ENCODE peak calls at places on chromosomes 1 and 21, in six cellular contexts. H is GM10248, Y is prostate gland, G is heart left ventricle, T is RWPE1, V is body of pancreas. P is an unnamed sample.

GRCh38 chr1:83741751-83742150 is 257.2 kb downstream of the TTLL7 start:
- DNase-seq in G (no peak), H (no peak), V (no peak), Y (no peak), T (no peak), P (no peak)

GRCh38 chr1:51218570-51218969 is 17.5 kb upstream of the RNF11 start:
- DNase-seq in T (no peak), Y (no peak), V (no peak), G (no peak), H (no peak), P (no peak)

GRCh38 chr1:12556957-12557935 is 60.8 kb downstream of the DHRS3 start:
- DNase-seq in T (no peak), H (no peak), V (no peak), G (no peak), Y (no peak), P (no peak)

GRCh38 chr1:178918955-178919354 is 48.1 kb upstream of the ANGPTL1 start:
- DNase-seq in G (peak), V (peak), H (no peak), T (no peak), Y (no peak), P (no peak)

GRCh38 chr1:167517535-167518330 is 596 bp downstream of the CD247 start:
- DNase-seq in Y (no peak), T (peak), H (no peak), V (no peak), G (no peak), P (peak)

GRCh38 chr1:44512313-44512885 is 107.3 kb downstream of the RNF220 start:
- DNase-seq in H (no peak), V (no peak), T (no peak), Y (no peak), G (no peak), P (no peak)

GRCh38 chr1:204578867-204579664 is 62.9 kb downstream of the MDM4 start:
- DNase-seq in H (peak), G (peak), V (peak), T (no peak), Y (peak), P (no peak)

GRCh38 chr1:161258439-161259386 is at the start of gene PCP4L1:
- DNase-seq in T (peak), H (peak), Y (peak), V (peak), G (peak), P (peak)

GRCh38 chr1:27217401-27217800 is 17.0 kb upstream of the WDTC1 start:
- DNase-seq in H (no peak), Y (no peak), T (no peak), V (no peak), G (no peak), P (no peak)

GRCh38 chr1:196387766-196388165 is 220.5 kb downstream of the KCNT2 start:
- DNase-seq in H (no peak), V (no peak), G (no peak), T (no peak), Y (no peak), P (no peak)

GRCh38 chr1:15526021-15526489 is 593 bp upstream of the DNAJC16 start:
- DNase-seq in G (no peak), Y (peak), T (no peak), H (no peak), V (no peak), P (no peak)

GRCh38 chr1:160746870-160747500 is 7.9 kb downstream of the SLAMF7 start:
- DNase-seq in T (no peak), Y (no peak), H (no peak), G (no peak), V (no peak), P (no peak)

GRCh38 chr21:25512095-25513086 is 94.9 kb downstream of the MRPL39 start:
- DNase-seq in T (no peak), H (no peak), V (no peak), Y (no peak), G (no peak), P (no peak)

GRCh38 chr1:234600418-234601216 is 9.4 kb downstream of the IRF2BP2 start:
- DNase-seq in T (no peak), H (no peak), Y (no peak), G (no peak), V (peak), P (peak)

GRCh38 chr1:27536767-27537166 is 46.8 kb upstream of the WASF2 start:
- DNase-seq in H (no peak), V (peak), G (peak), T (no peak), Y (no peak), P (peak)

GRCh38 chr1:85480566-85480965 is 15.6 kb upstream of the DDAH1 start:
- DNase-seq in Y (no peak), V (no peak), T (no peak), G (no peak), H (no peak), P (no peak)

GRCh38 chr1:11990303-11991032 is 10.2 kb downstream of the MFN2 start:
- DNase-seq in G (peak), Y (no peak), T (peak), H (no peak), V (no peak), P (no peak)

GRCh38 chr1:184412472-184412871 is 25.6 kb downstream of the C1orf21 start:
- DNase-seq in Y (no peak), T (no peak), V (no peak), H (no peak), G (no peak), P (no peak)

GRCh38 chr1:15220825-15221431 is 26.1 kb upstream of the FHAD1 start:
- DNase-seq in Y (no peak), H (no peak), G (no peak), V (peak), T (no peak), P (no peak)

GRCh38 chr1:56285554-56286402 is 293.6 kb downstream of the PLPP3 start:
- DNase-seq in H (no peak), T (no peak), Y (no peak), V (no peak), G (no peak), P (no peak)

GRCh38 chr1:66758247-66758755 is 6.0 kb downstream of the DYNLT5 start:
- DNase-seq in T (no peak), H (peak), Y (no peak), G (no peak), V (no peak), P (no peak)

DNA sequence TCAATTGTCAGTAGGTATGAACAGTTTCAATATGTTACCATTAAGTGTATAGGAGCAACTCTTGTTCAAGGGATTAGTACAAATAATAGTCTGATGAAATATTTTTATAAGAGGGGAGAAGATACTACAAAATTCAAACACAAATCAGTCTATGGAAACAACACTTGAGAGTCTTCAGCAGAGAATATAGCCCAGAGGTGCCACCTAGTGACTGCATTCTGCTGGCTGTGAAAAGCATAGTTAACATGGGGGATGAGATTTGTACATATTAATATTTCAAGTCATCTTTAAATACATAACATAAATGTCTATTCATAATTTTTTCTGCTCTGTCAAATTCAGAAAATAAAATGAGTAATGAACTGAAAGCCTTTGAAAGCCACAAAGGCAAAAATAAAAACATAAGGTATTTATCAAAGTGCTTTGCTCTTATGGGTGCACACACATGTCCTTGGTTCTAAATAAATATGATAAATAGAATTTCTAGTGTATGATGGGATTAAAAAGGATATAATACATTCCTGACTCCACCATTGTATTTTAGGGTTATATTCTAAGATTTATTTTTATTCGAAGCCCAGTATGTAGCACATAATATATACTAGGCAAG is 440.9 kb upstream of the ZRANB2 start:
- DNase-seq in V (peak), T (peak), H (no peak), Y (peak), G (no peak), P (peak)
- TF ChIP-seq CTCF in V (peak), T (peak), H (peak), Y (no peak), G (peak), P (peak)

DNA sequence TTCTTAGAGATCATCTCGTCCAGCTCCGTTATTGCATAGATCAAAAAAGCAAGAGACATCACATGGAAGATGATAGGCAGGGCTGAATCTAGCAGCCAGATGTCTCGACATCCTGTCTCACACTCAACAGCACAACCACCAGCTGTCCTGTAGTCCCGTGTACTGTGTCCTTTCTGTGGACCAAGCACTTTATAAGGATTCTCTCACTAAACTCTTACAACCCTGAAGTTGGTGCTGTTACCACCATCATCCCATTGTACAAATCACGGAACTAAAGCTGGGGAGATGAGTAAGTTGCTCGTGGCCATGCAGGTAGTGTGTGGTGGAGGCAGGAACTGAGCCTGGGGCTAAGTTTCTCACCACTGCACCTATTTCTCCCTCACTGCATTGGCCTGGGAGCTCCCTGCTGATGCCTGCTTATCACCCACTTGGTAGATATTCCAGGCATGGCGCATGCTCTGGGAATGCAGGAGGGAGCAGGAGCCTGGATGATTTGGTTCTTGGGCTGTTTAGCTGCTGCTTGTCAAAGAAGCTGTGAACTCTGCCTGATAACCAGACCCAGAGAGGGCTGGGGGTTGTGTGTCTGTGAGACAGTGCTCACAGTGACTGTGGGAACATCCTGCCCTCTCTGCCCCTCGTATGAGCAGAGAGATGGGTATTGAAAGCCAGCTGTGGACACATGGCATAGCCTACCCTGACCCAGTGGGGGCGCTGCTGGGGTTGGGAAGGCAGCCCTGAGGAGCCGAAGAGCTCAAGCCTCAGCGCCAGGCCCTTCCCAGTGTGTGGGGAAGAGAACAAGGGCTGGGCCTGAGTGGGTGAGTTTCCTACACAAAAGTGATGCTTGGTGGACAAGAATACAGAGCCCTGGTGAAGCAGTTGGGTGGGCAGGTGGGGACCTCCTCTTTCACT is 13.6 kb downstream of the PPFIA4 start:
- DNase-seq in G (peak), V (no peak), H (no peak), Y (no peak), T (no peak), P (peak)
- TF ChIP-seq CTCF in G (peak), V (no peak), H (no peak), Y (no peak), T (peak), P (peak)

GRCh38 chr1:188782220-188782841 is 1695.3 kb downstream of the BRINP3 start:
- DNase-seq in Y (no peak), V (peak), T (peak), G (no peak), H (peak), P (peak)
- TF ChIP-seq CTCF in Y (no peak), V (peak), T (peak), G (no peak), H (peak), P (peak)

DNA sequence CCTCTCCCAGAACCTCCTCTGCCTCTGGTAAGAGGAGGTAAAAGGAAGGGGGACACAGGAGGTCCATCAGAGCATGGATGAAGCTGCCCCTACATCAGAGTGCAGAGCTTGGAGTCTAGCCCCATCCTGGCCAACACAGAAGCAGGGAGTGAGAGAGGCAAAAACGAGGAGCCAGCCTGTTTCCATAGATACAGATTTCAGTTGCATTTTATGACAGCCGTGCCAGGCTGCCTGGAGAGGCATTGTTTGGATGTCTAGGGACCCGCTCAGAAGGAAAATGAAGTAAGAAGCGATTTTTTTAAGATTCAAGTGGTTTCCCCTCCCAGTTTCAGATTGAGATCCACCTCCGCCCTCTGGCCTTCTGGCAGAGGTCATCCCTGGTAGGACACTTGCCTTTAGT is 11.5 kb upstream of the GJA8 start:
- DNase-seq in Y (no peak), G (no peak), T (no peak), V (no peak), H (no peak), P (no peak)
- TF ChIP-seq CTCF in Y (no peak), G (no peak), T (no peak), V (no peak), H (no peak), P (no peak)

P was measured in MCF 10A.